ENCODE peak calls at places on chromosome 9, in four cellular contexts. I, O, D and J are unnamed samples. For H3K4me1 and H3K9me3, the result is how much of the 10 kb centered on the place peaks cover.

GRCh38 chr9:84932915-84933527 is 263.5 kb downstream of the NTRK2 start:
- DNase-seq in I (no peak), D (no peak), O (peak), J (no peak)

GRCh38 chr9:107488400-107489143 is 997 bp downstream of the KLF4 start:
- DNase-seq in I (peak), D (peak), O (peak), J (peak)

GRCh38 chr9:122213589-122214413 is 15.0 kb downstream of the LHX6 start:
- DNase-seq in D (no peak), I (peak), O (peak), J (peak)

GRCh38 chr9:72844440-72844768 is 108.4 kb downstream of the ALDH1A1 start:
- DNase-seq in I (no peak), O (no peak), D (no peak), J (no peak)

GRCh38 chr9:121725008-121725795 is 73.8 kb downstream of the DAB2IP start:
- DNase-seq in D (peak), O (peak), I (peak), J (no peak)

GRCh38 chr9:6658628-6659353 is 13.3 kb upstream of the GLDC start:
- DNase-seq in I (no peak), D (no peak), O (no peak), J (no peak)

GRCh38 chr9:1429328-1429727 is 379.2 kb downstream of the DMRT2 start:
- DNase-seq in I (no peak), O (no peak), D (no peak), J (no peak)

GRCh38 chr9:21813575-21814473 is 11.4 kb downstream of the MTAP start:
- DNase-seq in I (peak), O (peak), D (peak), J (peak)

GRCh38 chr9:137556069-137556838 is 4.6 kb downstream of the MRPL41 start:
- DNase-seq in D (no peak), I (no peak), O (no peak), J (no peak)

GRCh38 chr9:110468950-110469349 is 110.6 kb downstream of the SVEP1 start:
- DNase-seq in D (no peak), O (no peak), I (no peak), J (no peak)

GRCh38 chr9:34746526-34746925 is 36.6 kb upstream of the CCL21 start:
- DNase-seq in I (no peak), D (no peak), O (no peak), J (no peak)

GRCh38 chr9:129289131-129289731 is 111.2 kb upstream of the IER5L start:
- DNase-seq in I (peak), D (peak), O (no peak), J (no peak)

GRCh38 chr9:15512204-15512603 is 1.4 kb upstream of the PSIP1 start:
- DNase-seq in O (no peak), D (no peak), I (no peak), J (no peak)

GRCh38 chr9:17349816-17350215 is 215.0 kb downstream of the CNTLN start:
- DNase-seq in D (no peak), I (no peak), O (no peak), J (no peak)

GRCh38 chr9:125142560-125143376 is 560 bp downstream of the SCAI start:
- DNase-seq in I (peak), D (peak), O (no peak), J (no peak)

GRCh38 chr9:36306481-36307306 is 48.4 kb upstream of the GNE start:
- DNase-seq in D (no peak), O (peak), I (no peak), J (no peak)

GRCh38 chr9:24545285-24545684 is 412 bp downstream of the IZUMO3 start:
- DNase-seq in O (no peak), I (no peak), D (no peak), J (no peak)

GRCh38 chr9:134377976-134378375 is 51.7 kb downstream of the RXRA start:
- DNase-seq in D (no peak), I (peak), O (peak), J (no peak)

GRCh38 chr9:4084440-4084818 is 215.4 kb downstream of the GLIS3 start:
- DNase-seq in I (peak), O (no peak), D (no peak), J (no peak)

GRCh38 chr9:91060520-91061343 is 259.1 kb downstream of the SYK start:
- DNase-seq in D (peak), I (peak), O (peak), J (no peak)

GRCh38 chr9:12819436-12820185 is 44.8 kb downstream of the LURAP1L start:
- DNase-seq in O (no peak), I (no peak), D (no peak), J (no peak)

GRCh38 chr9:122172131-122172530 is 12.4 kb downstream of the MORN5 start:
- DNase-seq in I (no peak), O (no peak), D (no peak), J (no peak)

GRCh38 chr9:124412228-124412575 is 3.0 kb downstream of the PSMB7 start:
- DNase-seq in O (peak), I (no peak), D (no peak), J (no peak)

GRCh38 chr9:93112116-93112863 is 16.3 kb downstream of the CARD19 start:
- DNase-seq in O (no peak), I (peak), D (no peak), J (no peak)
- H3K4me1 ChIP-seq in O (under half), I (under half), D (under half), J (under half)

DNA sequence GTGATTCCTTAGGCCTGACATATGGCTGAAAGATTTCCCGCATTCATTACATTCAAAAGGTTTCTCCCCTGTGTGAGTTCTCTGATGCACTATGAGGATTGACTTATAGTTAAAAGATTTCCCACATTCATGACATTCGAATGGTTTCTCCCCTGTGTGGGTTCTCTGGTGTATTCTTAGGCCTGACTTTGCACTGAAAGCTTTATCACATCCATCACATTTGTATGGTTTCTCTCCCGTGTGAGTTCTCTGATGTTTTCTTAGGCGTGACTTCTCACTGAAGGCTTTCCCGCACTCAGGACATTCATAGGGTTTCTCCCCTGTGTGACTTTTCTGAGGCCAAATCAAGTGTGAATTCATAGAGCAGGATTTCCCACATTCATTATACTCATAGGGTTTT is 35.8 kb downstream of the ZNF782 start:
- DNase-seq in O (peak), D (no peak), I (no peak), J (no peak)
- H3K9me3 ChIP-seq in O (half or more), D (half or more), I (half or more), J (under half)

GRCh38 chr9:70053864-70054263 is 10.2 kb downstream of the MAMDC2 start:
- DNase-seq in O (peak), D (no peak), I (peak), J (no peak)
- H3K4me1 ChIP-seq in O (under half), D (half or more), I (half or more), J (under half)

GRCh38 chr9:114078781-114079156 is 669 bp upstream of the AMBP start:
- DNase-seq in O (no peak), D (no peak), I (no peak), J (no peak)
- H3K9me3 ChIP-seq in O (under half), D (under half), I (under half), J (under half)

DNA sequence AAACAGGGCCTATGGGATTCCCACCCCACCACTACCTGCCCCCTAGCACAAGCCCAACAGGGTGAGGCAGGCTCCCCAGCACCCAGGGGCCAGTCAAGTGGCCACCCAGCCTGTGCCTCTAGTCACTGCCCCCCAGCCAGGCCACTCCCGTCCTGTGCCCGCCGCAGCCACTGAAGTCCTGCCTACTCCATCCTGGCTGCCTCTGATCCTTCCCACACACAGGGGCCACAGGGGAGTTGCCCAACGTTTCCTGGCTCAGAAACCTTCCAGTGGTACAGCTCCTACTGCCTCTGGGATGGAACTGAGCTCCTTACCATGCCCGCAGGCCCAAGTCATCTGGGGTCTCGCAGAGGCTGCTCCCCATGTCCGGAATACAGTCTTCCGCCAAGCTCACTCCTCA is 70.2 kb upstream of the STXBP1 start:
- DNase-seq in O (no peak), I (peak), D (peak), J (no peak)
- H3K4me1 ChIP-seq in O (half or more), I (half or more), D (half or more), J (under half)

GRCh38 chr9:132732326-132732725 is 62.1 kb downstream of the GTF3C4 start:
- DNase-seq in D (no peak), I (no peak), O (no peak), J (no peak)

GRCh38 chr9:132729235-132729890 is 59.1 kb downstream of the GTF3C4 start:
- DNase-seq in D (no peak), O (no peak), I (peak), J (no peak)

GRCh38 chr9:132728497-132728896 is 58.2 kb downstream of the GTF3C4 start:
- DNase-seq in D (no peak), I (no peak), O (no peak), J (no peak)

GRCh38 chr9:132731230-132731629 is 61.0 kb downstream of the GTF3C4 start:
- DNase-seq in D (no peak), I (no peak), O (peak), J (no peak)

DNA sequence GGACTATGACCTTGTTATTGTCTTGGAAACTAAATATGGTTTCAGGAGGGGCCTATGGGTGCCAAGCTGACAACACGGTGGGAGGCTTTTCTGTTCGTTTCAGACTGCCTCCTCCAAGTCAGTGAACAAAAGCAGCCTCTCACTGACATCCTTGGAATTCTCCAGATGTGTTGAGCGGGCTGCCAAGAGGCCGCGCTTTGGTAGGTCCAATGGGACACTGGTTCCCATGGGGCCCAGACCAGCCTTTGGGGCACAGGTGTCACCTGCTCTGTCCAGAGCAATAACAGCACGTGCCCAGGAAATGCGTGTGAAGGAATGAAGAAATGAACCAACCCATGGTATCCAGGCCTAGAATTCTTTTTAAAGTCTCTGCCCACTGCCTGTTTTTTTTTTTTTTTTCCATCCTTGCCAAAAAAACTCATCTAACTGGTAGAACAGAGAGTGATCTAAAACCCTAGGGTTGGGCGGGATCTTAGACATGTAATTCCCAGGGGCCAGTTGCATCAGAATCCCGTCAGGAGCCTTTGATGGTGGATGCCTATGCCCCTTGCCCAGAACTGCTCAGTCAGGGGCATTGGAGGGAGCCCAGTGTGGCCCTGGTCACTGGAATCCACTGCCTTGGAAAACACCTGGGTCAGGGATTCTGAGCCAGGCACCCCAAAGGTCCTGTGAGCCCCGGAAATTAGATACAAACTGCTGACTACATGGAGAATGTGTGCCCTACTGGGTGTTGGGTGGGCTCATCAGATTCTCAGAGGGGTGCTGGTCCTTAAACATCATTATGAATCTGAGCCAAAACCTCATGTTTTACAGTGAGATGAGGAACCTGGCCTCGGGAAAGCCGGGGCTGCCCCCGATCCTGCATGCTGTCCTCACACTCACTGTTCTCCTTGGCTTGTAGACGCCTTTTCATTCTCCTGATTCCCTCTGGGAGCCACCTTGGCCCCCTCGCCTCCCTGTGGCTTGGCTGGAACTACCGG is 60.1 kb downstream of the GTF3C4 start:
- DNase-seq in D (no peak), O (no peak), I (peak), J (no peak)
- H3K9me3 ChIP-seq in D (under half), O (under half), I (under half), J (under half)

GRCh38 chr9:114221706-114222465 is 66.5 kb downstream of the COL27A1 start:
- DNase-seq in I (no peak), D (no peak), O (no peak), J (no peak)
- H3K4me1 ChIP-seq in I (under half), D (under half), O (under half), J (under half)